ENCODE peak calls at places on chromosomes 4 and X, in eight cellular contexts. P is breast epithelium, V is heart right ventricle, K is cardiac muscle cell, H is AG10803, O is cardiac fibroblast, F is uterus, D is lower lobe of right lung. U is an unnamed sample.

GRCh38 chrX:9033586-9033985 is 341 bp downstream of the FAM9B start:
- DNase-seq in P (no peak), V (no peak), K (no peak), H (no peak), O (no peak), F (no peak), D (no peak), U (no peak)

GRCh38 chr4:115113382-115114106 is at the start of gene NDST4:
- DNase-seq in P (no peak), V (no peak), K (peak), H (peak), O (no peak), F (no peak), D (no peak), U (no peak)

GRCh38 chr4:2341261-2341841 is 77.1 kb downstream of the ZFYVE28 start:
- DNase-seq in P (peak), V (no peak), K (no peak), H (no peak), O (no peak), F (no peak), D (no peak), U (peak)

GRCh38 chr4:10121568-10122097 is 5.0 kb upstream of the WDR1 start:
- DNase-seq in P (no peak), V (no peak), K (no peak), H (no peak), O (no peak), F (no peak), D (no peak), U (no peak)

GRCh38 chr4:188915175-188915574 is 775.9 kb downstream of the TRIML1 start:
- DNase-seq in P (no peak), V (no peak), K (no peak), H (no peak), O (peak), F (no peak), D (no peak), U (no peak)

GRCh38 chr4:132530846-132531245 is 618.2 kb upstream of the PCDH10 start:
- DNase-seq in P (no peak), V (no peak), K (no peak), H (no peak), O (no peak), F (no peak), D (no peak), U (no peak)

GRCh38 chrX:5390376-5390775 is 838.3 kb downstream of the NLGN4X start:
- DNase-seq in P (no peak), V (no peak), K (no peak), H (no peak), O (no peak), F (no peak), D (no peak), U (no peak)

GRCh38 chrX:57134702-57135101 is 2.5 kb downstream of the SPIN2A start:
- DNase-seq in P (no peak), V (no peak), K (no peak), H (no peak), O (no peak), F (no peak), D (no peak), U (no peak)

DNA sequence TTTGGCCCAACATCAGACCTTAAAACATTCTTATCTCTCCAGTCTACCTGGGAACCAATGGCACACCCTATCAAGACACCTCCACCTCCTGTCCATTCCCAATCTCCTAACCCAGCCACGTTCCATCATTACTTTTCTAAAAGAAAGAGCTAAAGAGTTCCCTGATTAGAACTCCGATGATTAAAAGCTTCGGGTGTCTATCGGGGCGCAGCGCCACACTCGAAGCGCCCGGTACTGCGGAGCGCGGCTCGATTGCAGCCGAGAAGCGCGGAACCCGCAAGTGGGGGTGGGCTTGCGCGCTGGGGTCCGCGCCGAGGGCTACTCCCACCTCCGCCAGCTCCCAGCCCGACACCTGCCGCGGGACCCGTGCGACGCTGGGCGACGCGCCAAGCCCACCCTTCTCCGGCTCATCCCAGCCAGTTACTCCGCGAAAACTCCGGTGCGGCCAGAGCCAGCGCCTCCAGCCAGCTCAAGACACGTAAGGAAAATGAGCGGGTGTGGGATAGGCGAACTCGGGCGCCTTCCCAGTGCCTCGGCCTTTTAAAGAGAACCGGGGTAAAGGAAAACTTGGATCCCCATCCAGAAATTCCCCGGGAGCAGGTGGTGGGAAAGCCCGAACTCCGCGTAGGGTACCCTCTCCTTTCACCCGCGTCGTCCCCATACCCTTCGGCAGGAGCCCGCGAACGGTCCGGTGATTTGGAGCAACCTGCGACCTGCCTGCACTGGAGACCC is 601 bp downstream of the NPY1R start:
- DNase-seq in P (no peak), V (no peak), K (peak), H (peak), O (peak), F (peak), D (peak), U (peak)
- TF ChIP-seq CTCF in P (no peak), V (no peak), K (peak), H (peak), O (no peak), F (no peak), D (no peak), U (no peak)

GRCh38 chrX:73561791-73562190 is 1.2 kb upstream of the CHIC1 start:
- DNase-seq in P (no peak), V (no peak), K (peak), H (peak), O (peak), F (no peak), D (no peak), U (no peak)

GRCh38 chrX:73562986-73563739 is at the start of gene CHIC1:
- DNase-seq in P (peak), V (peak), K (peak), H (peak), O (peak), F (peak), D (peak), U (peak)

GRCh38 chrX:73563740-73564073 is 710 bp downstream of the CHIC1 start:
- DNase-seq in P (no peak), V (no peak), K (no peak), H (peak), O (peak), F (no peak), D (no peak), U (no peak)

GRCh38 chrX:73562458-73562857 is 539 bp upstream of the CHIC1 start:
- DNase-seq in P (no peak), V (no peak), K (peak), H (no peak), O (peak), F (no peak), D (no peak), U (no peak)
- H3K4me3 ChIP-seq in P (peak), V (peak), K (peak), H (peak), O (peak), F (peak), D (peak), U (peak)

GRCh38 chrX:103155201-103155600 is 59.7 kb upstream of the BEX4 start:
- DNase-seq in P (no peak), V (no peak), K (peak), H (peak), O (peak), F (no peak), D (no peak), U (no peak)

GRCh38 chrX:103157511-103158316 is 57.2 kb upstream of the BEX4 start:
- DNase-seq in P (no peak), V (peak), K (peak), H (peak), O (peak), F (no peak), D (no peak), U (no peak)

GRCh38 chrX:103153661-103154060 is 60.7 kb upstream of the NXF3 start:
- DNase-seq in P (no peak), V (no peak), K (no peak), H (no peak), O (no peak), F (no peak), D (no peak), U (no peak)

GRCh38 chrX:103158317-103158621 is 56.6 kb upstream of the BEX4 start:
- DNase-seq in P (no peak), V (no peak), K (no peak), H (no peak), O (no peak), F (no peak), D (no peak), U (no peak)
- TF ChIP-seq CTCF in P (no peak), V (no peak), K (no peak), H (no peak), O (no peak), F (no peak), D (no peak), U (no peak)

GRCh38 chr4:154609532-154609931 is 2.9 kb downstream of the FGG start:
- DNase-seq in P (no peak), V (no peak), K (no peak), H (no peak), O (no peak), F (no peak), D (no peak), U (no peak)
- H3K4me3 ChIP-seq in P (no peak), V (no peak), K (no peak), H (no peak), O (no peak), F (no peak), D (no peak), U (peak)

GRCh38 chr4:89157488-89158024 is 46.2 kb downstream of the TIGD2 start:
- DNase-seq in P (no peak), V (no peak), K (no peak), H (no peak), O (no peak), F (no peak), D (no peak), U (no peak)

GRCh38 chr4:89161841-89162240 is 50.5 kb downstream of the TIGD2 start:
- DNase-seq in P (no peak), V (no peak), K (no peak), H (peak), O (peak), F (no peak), D (no peak), U (no peak)

GRCh38 chr4:89156515-89156914 is 45.2 kb downstream of the TIGD2 start:
- DNase-seq in P (no peak), V (no peak), K (no peak), H (no peak), O (no peak), F (no peak), D (no peak), U (no peak)

GRCh38 chr4:89160806-89161205 is 49.5 kb downstream of the TIGD2 start:
- DNase-seq in P (no peak), V (no peak), K (no peak), H (no peak), O (no peak), F (no peak), D (no peak), U (no peak)

GRCh38 chr4:89158884-89159503 is 47.7 kb downstream of the TIGD2 start:
- DNase-seq in P (no peak), V (no peak), K (peak), H (peak), O (peak), F (no peak), D (no peak), U (no peak)
- TF ChIP-seq CTCF in P (peak), V (peak), K (peak), H (peak), O (peak), F (peak), D (peak), U (peak)

GRCh38 chr4:13866881-13867280 is 239.4 kb upstream of the BOD1L1 start:
- DNase-seq in P (no peak), V (no peak), K (no peak), H (peak), O (peak), F (no peak), D (no peak), U (no peak)

GRCh38 chr4:13876940-13877339 is 249.4 kb upstream of the BOD1L1 start:
- DNase-seq in P (no peak), V (no peak), K (no peak), H (no peak), O (no peak), F (no peak), D (no peak), U (no peak)

GRCh38 chr4:13876151-13876550 is 248.6 kb upstream of the BOD1L1 start:
- DNase-seq in P (no peak), V (no peak), K (no peak), H (no peak), O (no peak), F (no peak), D (no peak), U (no peak)

GRCh38 chr4:13875160-13875559 is 247.6 kb upstream of the BOD1L1 start:
- DNase-seq in P (no peak), V (no peak), K (no peak), H (no peak), O (no peak), F (no peak), D (no peak), U (no peak)

DNA sequence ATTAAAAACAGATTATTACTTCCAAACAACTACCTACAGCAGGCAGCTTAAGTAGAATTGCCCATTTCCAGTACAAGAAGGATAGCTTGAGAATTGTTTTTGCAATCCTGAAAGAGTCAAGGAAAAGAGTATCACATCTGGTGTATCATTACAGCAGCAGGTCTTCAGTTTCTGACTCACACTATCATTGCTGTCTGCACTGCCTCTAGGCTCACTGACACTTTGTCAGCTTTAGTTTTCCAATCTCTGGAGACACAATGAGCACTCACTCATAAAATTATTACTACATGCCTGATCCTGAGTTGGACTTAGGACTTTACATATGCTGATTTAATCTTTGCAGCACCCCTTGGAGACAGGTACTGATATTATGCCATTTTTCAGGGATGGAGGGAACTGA is 244.6 kb upstream of the BOD1L1 start:
- DNase-seq in P (no peak), V (no peak), K (no peak), H (peak), O (peak), F (no peak), D (no peak), U (no peak)
- H3K4me3 ChIP-seq in P (no peak), V (no peak), K (no peak), H (no peak), O (no peak), F (no peak), D (no peak), U (no peak)

GRCh38 chr4:61500883-61501282 is 300.8 kb downstream of the ADGRL3 start:
- DNase-seq in P (no peak), V (no peak), K (peak), H (no peak), O (peak), F (no peak), D (no peak), U (no peak)
- TF ChIP-seq CTCF in P (no peak), V (no peak), K (peak), H (no peak), O (peak), F (no peak), D (no peak), U (no peak)

GRCh38 chr4:108492816-108493595 is 127.4 kb upstream of the RPL34 start:
- DNase-seq in P (no peak), V (no peak), K (peak), H (peak), O (peak), F (no peak), D (no peak), U (no peak)
- H3K4me3 ChIP-seq in P (no peak), V (no peak), K (no peak), H (no peak), O (no peak), F (no peak), D (no peak), U (no peak)

GRCh38 chr4:986428-986948 is 356 bp upstream of the IDUA start:
- DNase-seq in P (no peak), V (no peak), K (no peak), H (peak), O (peak), F (no peak), D (no peak), U (no peak)

GRCh38 chr4:987689-988513 is 1.1 kb downstream of the IDUA start:
- DNase-seq in P (no peak), V (no peak), K (no peak), H (no peak), O (no peak), F (no peak), D (no peak), U (no peak)

GRCh38 chr4:985123-985830 is 1.6 kb upstream of the IDUA start:
- DNase-seq in P (peak), V (peak), K (peak), H (peak), O (peak), F (no peak), D (peak), U (peak)

GRCh38 chr4:988726-989721 is 2.2 kb downstream of the IDUA start:
- DNase-seq in P (no peak), V (no peak), K (no peak), H (no peak), O (no peak), F (no peak), D (no peak), U (no peak)

DNA sequence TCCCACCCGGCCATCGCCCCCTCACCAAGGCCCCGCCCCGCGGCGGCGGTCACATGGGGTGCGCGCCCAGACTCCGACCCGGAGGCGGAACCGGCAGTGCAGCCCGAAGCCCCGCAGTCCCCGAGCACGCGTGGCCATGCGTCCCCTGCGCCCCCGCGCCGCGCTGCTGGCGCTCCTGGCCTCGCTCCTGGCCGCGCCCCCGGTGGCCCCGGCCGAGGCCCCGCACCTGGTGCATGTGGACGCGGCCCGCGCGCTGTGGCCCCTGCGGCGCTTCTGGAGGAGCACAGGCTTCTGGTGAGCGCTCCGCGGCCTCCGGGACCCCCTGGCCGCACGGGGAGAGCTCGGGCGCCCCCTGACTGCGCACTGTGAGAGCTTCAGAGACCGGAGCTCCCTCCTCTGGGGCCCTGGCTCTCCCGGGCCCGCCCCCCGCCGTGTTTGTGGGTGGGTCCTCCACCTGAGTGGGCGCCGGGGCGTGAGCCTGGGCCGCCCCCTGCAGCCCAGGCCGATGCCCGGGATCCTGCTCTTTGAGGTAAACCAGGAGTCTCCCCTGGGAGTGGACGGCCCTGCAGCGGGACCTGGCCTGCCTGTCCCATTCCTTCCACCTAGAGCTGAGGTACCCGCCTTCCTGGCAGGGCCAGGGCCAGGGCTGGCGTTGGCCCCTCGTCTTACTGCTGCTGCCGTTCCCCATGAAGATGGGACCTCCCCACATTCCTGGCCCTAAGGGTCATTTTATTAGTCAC is at the start of gene IDUA:
- DNase-seq in P (peak), V (peak), K (peak), H (peak), O (peak), F (peak), D (peak), U (peak)
- TF ChIP-seq CTCF in P (peak), V (no peak), K (peak), H (peak), O (peak), F (peak), D (peak), U (peak)

GRCh38 chr4:7827566-7827965 is 112.1 kb downstream of the AFAP1 start:
- DNase-seq in P (no peak), V (no peak), K (no peak), H (peak), O (no peak), F (no peak), D (no peak), U (no peak)
- H3K4me3 ChIP-seq in P (peak), V (no peak), K (no peak), H (peak), O (no peak), F (no peak), D (no peak), U (no peak)

U was measured in upper lobe of right lung.